ENCODE peak calls at places on chromosomes 5 and 9, in ten cellular contexts. A is HCT116, L is HFF-Myc, M is heart right ventricle, U is fibroblast of lung, V is A549, J is colonic mucosa, H is choroid plexus epithelial cell, D is IMR-90, E is neural progenitor cell. Q is an unnamed sample.

GRCh38 chr5:106397700-106398099 is 1273.0 kb downstream of the EFNA5 start:
- DNase-seq in V (no peak), J (no peak), M (no peak), D (peak; percentile 98), L (peak; percentile 71), E (no peak), H (peak; percentile 99), A (peak; percentile 89), U (peak; percentile 98), Q (no peak)

GRCh38 chr5:91283899-91284298 is 99.2 kb downstream of the ARRDC3 start:
- DNase-seq in H (peak; percentile 58), V (no peak), U (peak; percentile 83), E (no peak), L (no peak), A (peak; percentile 21), M (no peak), J (no peak), D (peak; percentile 81), Q (peak; percentile 80)

GRCh38 chr5:141878186-141878770 is at the start of gene PCDH1:
- DNase-seq in A (no peak), E (peak; percentile 84), D (peak; percentile 14), U (peak; percentile 42), V (no peak), M (peak; percentile 45), L (no peak), H (peak; percentile 36), J (no peak), Q (no peak)

GRCh38 chr5:122500245-122501086 is 188.4 kb downstream of the SNCAIP start:
- DNase-seq in L (peak; percentile 47), J (no peak), A (peak; percentile 38), M (peak; percentile 40), D (peak; percentile 72), V (peak; percentile 48), E (peak; percentile 83), H (peak; percentile 83), U (peak; percentile 48), Q (peak; percentile 53)

GRCh38 chr5:565782-566445 is 41.7 kb upstream of the SLC9A3 start:
- DNase-seq in L (no peak), J (peak; percentile 45), V (no peak), D (peak; percentile 41), U (peak; percentile 10), E (peak; percentile 34), A (no peak), M (no peak), H (peak; percentile 49), Q (no peak)

GRCh38 chr9:96391021-96391765 is 7.7 kb upstream of the SLC35D2 start:
- DNase-seq in E (no peak), M (no peak), L (no peak), U (no peak), V (no peak), D (peak; percentile 37), H (peak; percentile 58), A (no peak), J (peak; percentile 79), Q (no peak)

GRCh38 chr5:143933434-143933833 is 121.5 kb downstream of the HMHB1 start:
- DNase-seq in L (no peak), E (no peak), A (no peak), H (no peak), V (no peak), D (no peak), M (no peak), U (peak; percentile 18), J (no peak), Q (no peak)

GRCh38 chr9:121684381-121685145 is 33.1 kb downstream of the DAB2IP start:
- DNase-seq in E (peak; percentile 73), U (no peak), J (peak; percentile 62), H (peak; percentile 61), A (no peak), D (no peak), V (peak; percentile 60), L (no peak), M (no peak), Q (no peak)

GRCh38 chr5:108369167-108369566 is 12.7 kb downstream of the FBXL17 start:
- DNase-seq in H (no peak), E (no peak), M (no peak), L (no peak), V (no peak), J (no peak), A (no peak), U (no peak), D (no peak), Q (no peak)

GRCh38 chr9:120413121-120414048 is 166.6 kb downstream of the CDK5RAP2 start:
- DNase-seq in L (no peak), M (no peak), D (no peak), U (no peak), V (no peak), E (peak; percentile 70), J (no peak), H (no peak), A (no peak), Q (no peak)

GRCh38 chr9:99257723-99258364 is 35.8 kb downstream of the SEC61B start:
- DNase-seq in L (no peak), M (no peak), D (no peak), J (no peak), E (no peak), U (no peak), V (no peak), A (no peak), H (no peak), Q (no peak)

GRCh38 chr5:145989428-145989827 is 53.0 kb downstream of the SH3RF2 start:
- DNase-seq in H (no peak), A (no peak), J (no peak), E (no peak), U (peak; percentile 81), V (no peak), L (no peak), M (no peak), D (peak; percentile 33), Q (no peak)

GRCh38 chr5:120152472-120152871 is 311.6 kb upstream of the PRR16 start:
- DNase-seq in M (no peak), U (peak; percentile 92), E (no peak), L (peak; percentile 33), J (no peak), A (no peak), D (peak; percentile 95), V (no peak), H (peak; percentile 89), Q (peak; percentile 89)

GRCh38 chr5:20276061-20276958 is 288.3 kb upstream of the CDH18 start:
- DNase-seq in J (no peak), A (no peak), L (no peak), D (peak; percentile 84), U (peak; percentile 96), V (peak; percentile 65), H (peak; percentile 84), M (no peak), E (no peak), Q (peak; percentile 67)

GRCh38 chr5:131810510-131811249 is 13.9 kb upstream of the FNIP1 start:
- DNase-seq in V (no peak), H (peak; percentile 55), D (peak; percentile 41), M (no peak), A (peak; percentile 29), J (no peak), E (peak; percentile 39), L (no peak), U (no peak), Q (peak; percentile 25)

GRCh38 chr5:95823738-95824609 is 1.4 kb upstream of the GLRX start:
- DNase-seq in M (peak; percentile 66), U (peak; percentile 96), H (peak; percentile 96), L (peak; percentile 91), E (no peak), J (peak; percentile 78), A (peak; percentile 85), D (peak; percentile 97), V (peak; percentile 90), Q (peak; percentile 97)

GRCh38 chr9:133534346-133535284 is at the start of gene ADAMTSL2:
- DNase-seq in V (no peak), U (peak; percentile 64), L (no peak), H (peak; percentile 69), M (peak; percentile 77), A (no peak), E (peak; percentile 85), D (peak; percentile 56), J (peak; percentile 45), Q (no peak)

GRCh38 chr9:127540664-127541041 is 71.4 kb upstream of the STXBP1 start:
- DNase-seq in M (no peak), J (no peak), L (no peak), A (no peak), D (no peak), U (no peak), E (peak; percentile 28), H (no peak), V (no peak), Q (no peak)
- TF ChIP-seq CTCF in M (no peak), J (no peak), L (peak; percentile 18), A (no peak), D (no peak), U (no peak), E (peak; percentile 30), H (no peak), V (no peak), Q (peak; percentile 41)

DNA sequence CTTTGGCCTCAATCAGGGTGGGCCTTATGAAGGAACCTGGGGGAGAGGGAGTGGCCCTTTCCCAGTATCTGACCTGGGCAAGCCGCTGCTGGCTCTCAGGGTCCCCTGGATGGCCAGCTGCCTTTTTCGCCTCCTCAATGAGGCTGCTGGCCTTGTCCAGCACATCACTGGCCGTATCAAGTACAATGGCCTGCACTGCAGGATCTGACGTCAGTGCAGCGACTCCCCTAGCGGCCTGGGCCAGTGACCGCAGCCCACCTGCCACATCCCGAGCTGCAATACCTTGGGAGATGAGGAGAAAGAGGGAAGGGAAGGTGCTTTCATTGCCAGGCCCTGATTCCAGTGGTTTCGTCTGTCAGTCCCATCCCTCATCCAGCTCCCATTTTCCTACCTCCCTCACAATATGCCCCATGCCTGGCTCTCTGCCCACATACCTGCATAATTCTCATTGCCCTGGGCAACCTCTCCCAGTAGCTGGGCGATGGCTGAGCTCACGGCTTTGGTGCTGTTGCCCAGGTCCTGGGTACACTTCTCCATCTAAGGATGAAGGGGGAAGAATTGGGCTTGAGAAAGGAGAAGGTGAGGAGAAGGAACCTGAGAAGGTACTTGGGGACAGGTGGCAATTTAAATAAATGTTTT is 19.1 kb downstream of the TLN1 start:
- DNase-seq in J (no peak), M (no peak), V (no peak), D (no peak), E (no peak), U (no peak), L (no peak), H (no peak), A (no peak), Q (no peak)
- TF ChIP-seq CTCF in J (no peak), M (no peak), V (no peak), D (no peak), E (peak; percentile 20), U (no peak), L (no peak), H (no peak), A (no peak), Q (no peak)

DNA sequence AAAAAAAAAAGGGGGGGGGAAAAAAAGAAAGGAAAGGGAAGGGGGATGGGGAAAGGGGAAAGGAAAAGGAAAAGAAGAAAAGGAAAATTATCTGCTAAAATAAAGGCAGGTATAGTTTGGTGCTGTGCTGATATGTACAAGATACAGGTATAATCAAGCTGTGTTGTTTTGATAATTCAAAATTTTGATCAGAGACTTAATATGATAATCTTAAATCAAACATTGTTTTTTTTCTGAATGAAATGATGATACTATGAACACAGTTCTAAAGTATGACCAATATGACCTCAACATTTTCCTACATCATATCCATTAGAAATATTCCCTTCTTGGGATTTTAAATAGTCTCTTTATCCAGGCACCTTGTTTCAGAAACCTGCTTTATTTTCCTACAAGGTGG is 115.6 kb upstream of the TRPM3 start:
- DNase-seq in L (no peak), M (no peak), H (no peak), U (no peak), V (no peak), A (no peak), J (no peak), D (no peak), E (no peak), Q (no peak)
- TF ChIP-seq CTCF in L (no peak), M (no peak), H (no peak), U (no peak), V (no peak), A (no peak), J (no peak), D (no peak), E (no peak), Q (no peak)

GRCh38 chr9:126822278-126822677 is 17.4 kb downstream of the ZBTB43 start:
- DNase-seq in M (no peak), V (no peak), E (no peak), L (no peak), D (no peak), A (no peak), J (no peak), U (no peak), H (no peak), Q (no peak)
- TF ChIP-seq CTCF in M (no peak), V (no peak), E (no peak), L (no peak), D (no peak), A (no peak), J (no peak), U (no peak), H (no peak), Q (no peak)